ENCODE peak calls at places on chromosome 14, in nine cellular contexts. G, P, I, X, S, U, J, N and Y are unnamed samples.

GRCh38 chr14:32669416-32669815 is 269.3 kb upstream of the NPAS3 start:
- DNase-seq in G (no peak), P (no peak), I (no peak), X (peak; percentile 27), S (no peak), U (no peak), J (no peak), N (no peak), Y (no peak)

GRCh38 chr14:68520637-68521556 is 272.0 kb downstream of the ZFP36L1 start:
- DNase-seq in G (peak; percentile 85), P (no peak), I (no peak), X (no peak), S (no peak), U (no peak), J (no peak), N (no peak), Y (peak; percentile 83)

GRCh38 chr14:90426663-90427062 is 29.8 kb downstream of the CALM1 start:
- DNase-seq in G (no peak), P (peak; percentile 58), I (no peak), X (peak; percentile 45), S (no peak), U (no peak), J (no peak), N (no peak), Y (no peak)

GRCh38 chr14:31949709-31950108 is 127.4 kb upstream of the ARHGAP5 start:
- DNase-seq in G (no peak), P (no peak), I (no peak), X (peak; percentile 32), S (no peak), U (no peak), J (no peak), N (no peak), Y (peak; percentile 69)

GRCh38 chr14:68662395-68662794 is 130.5 kb downstream of the ZFP36L1 start:
- DNase-seq in G (no peak), P (no peak), I (no peak), X (peak; percentile 38), S (no peak), U (no peak), J (no peak), N (no peak), Y (no peak)

GRCh38 chr14:88706425-88706824 is 86.3 kb downstream of the EML5 start:
- DNase-seq in G (no peak), P (no peak), I (no peak), X (peak; percentile 41), S (no peak), U (no peak), J (no peak), N (no peak), Y (no peak)

GRCh38 chr14:92586001-92586947 is 72.7 kb downstream of the RIN3 start:
- DNase-seq in G (no peak), P (no peak), I (no peak), X (peak; percentile 93), S (peak; percentile 80), U (no peak), J (no peak), N (peak; percentile 45), Y (peak; percentile 8)

GRCh38 chr14:76253111-76253510 is 101.4 kb downstream of the GPATCH2L start:
- DNase-seq in G (no peak), P (no peak), I (no peak), X (no peak), S (no peak), U (no peak), J (no peak), N (no peak), Y (no peak)

GRCh38 chr14:51208982-51209381 is 31.1 kb upstream of the TMX1 start:
- DNase-seq in G (no peak), P (no peak), I (no peak), X (no peak), S (no peak), U (no peak), J (no peak), N (no peak), Y (no peak)

GRCh38 chr14:51211149-51211548 is 28.9 kb upstream of the TMX1 start:
- DNase-seq in G (no peak), P (no peak), I (no peak), X (peak; percentile 74), S (no peak), U (no peak), J (no peak), N (peak; percentile 14), Y (peak; percentile 72)

GRCh38 chr14:51206462-51206861 is 33.6 kb upstream of the TMX1 start:
- DNase-seq in G (no peak), P (no peak), I (no peak), X (no peak), S (no peak), U (no peak), J (no peak), N (no peak), Y (no peak)

GRCh38 chr14:51209457-51209856 is 30.6 kb upstream of the TMX1 start:
- DNase-seq in G (no peak), P (no peak), I (no peak), X (no peak), S (no peak), U (no peak), J (no peak), N (no peak), Y (no peak)

DNA sequence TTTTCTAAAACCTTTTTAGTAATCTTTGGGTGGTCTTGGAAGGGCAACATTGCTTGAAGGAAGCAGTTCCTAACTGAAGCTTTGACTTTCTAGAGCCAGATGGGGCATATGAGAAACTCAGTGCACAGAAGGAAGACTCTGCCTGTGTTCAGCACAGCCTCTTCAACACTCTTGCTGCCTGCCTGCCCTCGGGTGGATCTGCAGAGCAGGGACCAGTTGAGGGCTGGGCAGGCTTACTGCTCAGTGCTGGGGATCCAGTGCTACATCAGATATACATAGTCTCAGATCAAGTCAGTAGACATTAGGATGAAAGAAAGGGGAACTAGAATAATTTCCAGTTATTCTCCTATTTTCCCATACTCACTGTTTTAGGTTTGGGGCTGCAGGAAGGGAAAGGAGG is 29.5 kb upstream of the TMX1 start:
- DNase-seq in G (no peak), P (no peak), I (no peak), X (no peak), S (no peak), U (no peak), J (no peak), N (no peak), Y (no peak)
- TF ChIP-seq CTCF in G (no peak), P (no peak), I (no peak), X (no peak), S (no peak), U (no peak), J (no peak), N (no peak), Y (no peak)

GRCh38 chr14:96309128-96309906 is 53.3 kb downstream of the BDKRB1 start:
- DNase-seq in G (no peak), P (no peak), I (no peak), X (no peak), S (no peak), U (no peak), J (no peak), N (peak; percentile 93), Y (no peak)

GRCh38 chr14:96309907-96310330 is 53.2 kb downstream of the ATG2B start:
- DNase-seq in G (no peak), P (no peak), I (no peak), X (peak; percentile 8), S (no peak), U (no peak), J (no peak), N (no peak), Y (no peak)

GRCh38 chr14:96304956-96305355 is 48.9 kb downstream of the BDKRB1 start:
- DNase-seq in G (no peak), P (no peak), I (no peak), X (no peak), S (no peak), U (no peak), J (no peak), N (no peak), Y (peak; percentile 4)

GRCh38 chr14:96303981-96304380 is 48.0 kb downstream of the BDKRB1 start:
- DNase-seq in G (no peak), P (no peak), I (no peak), X (peak; percentile 34), S (no peak), U (no peak), J (no peak), N (no peak), Y (no peak)

GRCh38 chr14:96307434-96307833 is 51.4 kb downstream of the BDKRB1 start:
- DNase-seq in G (no peak), P (no peak), I (no peak), X (no peak), S (no peak), U (no peak), J (no peak), N (no peak), Y (no peak)
- TF ChIP-seq CTCF in G (no peak), P (no peak), I (no peak), X (no peak), S (no peak), U (no peak), J (no peak), N (no peak), Y (no peak)

DNA sequence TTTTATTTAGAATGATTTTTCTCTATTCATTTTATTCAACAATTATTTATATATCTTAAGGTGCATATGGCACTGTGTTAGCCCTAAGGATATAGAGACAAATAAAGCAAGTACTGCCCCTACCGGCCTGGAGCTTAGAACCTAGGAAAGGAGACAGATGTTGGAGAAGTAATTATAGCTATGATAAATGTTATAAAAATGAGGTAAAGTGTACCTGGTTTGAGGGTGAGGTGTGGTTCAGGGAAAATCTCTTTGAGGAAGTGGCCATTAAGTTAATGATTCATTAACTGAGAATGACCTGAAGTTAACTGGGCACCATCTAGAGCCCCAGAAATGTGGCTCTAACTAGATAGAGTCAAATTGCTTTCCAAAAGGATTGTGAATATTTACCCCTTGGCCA is 31.9 kb downstream of the CDKL1 start:
- DNase-seq in G (no peak), P (no peak), I (no peak), X (no peak), S (no peak), U (no peak), J (no peak), N (no peak), Y (no peak)
- TF ChIP-seq CTCF in G (no peak), P (no peak), I (no peak), X (no peak), S (no peak), U (no peak), J (no peak), N (no peak), Y (no peak)

GRCh38 chr14:77377502-77377844 is 294 bp downstream of the SAMD15 start:
- DNase-seq in G (no peak), P (no peak), I (no peak), X (no peak), S (no peak), U (no peak), J (no peak), N (no peak), Y (no peak)

GRCh38 chr14:77375164-77375950 is 1.5 kb downstream of the TMED8 start:
- DNase-seq in G (no peak), P (no peak), I (peak; percentile 35), X (no peak), S (no peak), U (no peak), J (no peak), N (no peak), Y (no peak)

GRCh38 chr14:77376380-77376770 is 519 bp downstream of the TMED8 start:
- DNase-seq in G (peak; percentile 30), P (peak; percentile 24), I (peak; percentile 36), X (no peak), S (peak; percentile 60), U (no peak), J (peak; percentile 26), N (no peak), Y (peak; percentile 21)

GRCh38 chr14:77375973-77376372 is 921 bp downstream of the TMED8 start:
- DNase-seq in G (no peak), P (no peak), I (no peak), X (no peak), S (no peak), U (no peak), J (no peak), N (no peak), Y (no peak)

GRCh38 chr14:77376771-77377501 is at the start of the genes SAMD15 and TMED8:
- DNase-seq in G (peak; percentile 83), P (peak; percentile 87), I (peak; percentile 94), X (peak; percentile 82), S (peak; percentile 98), U (peak; percentile 61), J (peak; percentile 85), N (peak; percentile 58), Y (peak; percentile 75)
- TF ChIP-seq CTCF in G (no peak), P (peak; percentile 55), I (peak; percentile 11), X (no peak), S (peak; percentile 14), U (no peak), J (peak; percentile 20), N (peak; percentile 21), Y (peak; percentile 13)